ENCODE peak calls at places on chromosomes 16 and 17, in six cellular contexts. S, F, U, Q, P and O are unnamed samples.

GRCh38 chr17:47844230-47844629 is 3.2 kb upstream of the SCRN2 start:
- DNase-seq in S (no peak), F (no peak), U (no peak), Q (no peak), P (no peak), O (no peak)

GRCh38 chr17:51097708-51098446 is 22.8 kb downstream of the SPAG9 start:
- DNase-seq in S (no peak), F (no peak), U (no peak), Q (no peak), P (no peak), O (no peak)

GRCh38 chr17:58344047-58344790 is 7.8 kb downstream of the SUPT4H1 start:
- DNase-seq in S (no peak), F (peak), U (peak), Q (no peak), P (no peak), O (peak)

GRCh38 chr16:85612191-85612800 is 826 bp upstream of the GSE1 start:
- DNase-seq in S (peak), F (no peak), U (no peak), Q (peak), P (peak), O (no peak)

GRCh38 chr16:20620770-20621169 is 44.6 kb upstream of the ACSM2B start:
- DNase-seq in S (no peak), F (no peak), U (no peak), Q (no peak), P (no peak), O (no peak)

GRCh38 chr16:10964891-10965326 is 20.5 kb downstream of the CLEC16A start:
- DNase-seq in S (no peak), F (peak), U (no peak), Q (no peak), P (no peak), O (no peak)

GRCh38 chr17:60165223-60165622 is 15.4 kb downstream of the CA4 start:
- DNase-seq in S (no peak), F (no peak), U (no peak), Q (no peak), P (no peak), O (no peak)

GRCh38 chr17:74873874-74874614 is 1.2 kb upstream of the FDXR start:
- DNase-seq in S (no peak), F (no peak), U (no peak), Q (no peak), P (no peak), O (no peak)

GRCh38 chr17:35709874-35710273 is 21.6 kb upstream of the RASL10B start:
- DNase-seq in S (no peak), F (no peak), U (no peak), Q (no peak), P (no peak), O (no peak)

GRCh38 chr16:75420987-75421819 is 12.1 kb downstream of the CFDP1 start:
- DNase-seq in S (no peak), F (no peak), U (no peak), Q (peak), P (peak), O (no peak)

GRCh38 chr16:4520913-4521312 is 17.7 kb downstream of the CDIP1 start:
- DNase-seq in S (no peak), F (no peak), U (no peak), Q (no peak), P (no peak), O (no peak)

GRCh38 chr16:51321251-51321650 is 170.2 kb upstream of the SALL1 start:
- DNase-seq in S (no peak), F (no peak), U (no peak), Q (no peak), P (no peak), O (no peak)

GRCh38 chr17:64006361-64007088 is 8.4 kb downstream of the PRR29 start:
- DNase-seq in S (no peak), F (no peak), U (no peak), Q (no peak), P (no peak), O (no peak)

GRCh38 chr17:41894791-41895331 is 23.9 kb downstream of the ACLY start:
- DNase-seq in S (peak), F (no peak), U (no peak), Q (peak), P (no peak), O (no peak)

GRCh38 chr17:1829579-1830257 is at the start of the genes RPA1 and SMYD4:
- DNase-seq in S (peak), F (peak), U (peak), Q (peak), P (peak), O (peak)
- H3K4me3 ChIP-seq in S (peak), F (peak), U (peak), Q (peak), P (peak), O (peak)

DNA sequence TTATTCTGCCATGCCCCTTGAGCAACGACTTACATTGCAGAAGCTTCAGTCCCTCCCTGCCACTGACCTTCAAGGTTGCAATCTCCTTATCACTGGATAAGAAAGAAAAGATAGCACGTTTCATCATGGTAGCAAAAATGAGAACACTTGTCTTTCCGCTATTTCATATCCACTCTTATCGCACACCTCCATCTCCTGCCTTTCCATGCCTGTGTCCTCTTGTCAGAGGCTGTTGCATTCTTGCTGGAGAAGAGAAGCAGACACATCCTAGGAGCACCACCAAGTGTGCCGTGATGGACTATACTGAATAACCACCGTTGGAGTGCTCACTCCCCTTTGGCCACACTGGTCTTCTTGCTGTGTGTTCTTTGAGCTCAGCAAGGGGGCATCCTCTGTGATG is 230.6 kb upstream of the IRX3 start:
- DNase-seq in S (no peak), F (no peak), U (no peak), Q (no peak), P (no peak), O (no peak)
- H3K4me3 ChIP-seq in S (no peak), F (no peak), U (no peak), Q (no peak), P (no peak), O (no peak)

DNA sequence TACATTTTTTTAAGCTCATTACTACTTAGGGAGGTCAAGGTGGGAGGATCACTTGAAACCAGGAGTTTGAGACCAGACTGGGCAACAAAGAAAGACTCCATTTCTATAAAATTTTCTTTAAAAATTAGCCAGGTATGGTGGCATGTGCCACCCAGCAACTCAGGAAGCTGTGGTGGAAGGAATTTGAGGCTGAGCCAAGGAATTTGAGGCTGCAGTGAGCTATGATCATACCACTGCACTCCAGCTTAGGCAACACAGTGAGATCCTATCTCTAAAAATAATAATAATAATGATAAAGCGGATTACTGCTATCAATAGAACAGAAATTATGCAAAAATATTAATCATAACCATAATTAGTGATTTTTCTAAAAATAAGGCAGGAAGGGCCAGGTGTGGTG is 170.3 kb downstream of the COPRS start:
- DNase-seq in S (peak), F (no peak), U (no peak), Q (no peak), P (no peak), O (no peak)
- H3K4me3 ChIP-seq in S (no peak), F (no peak), U (no peak), Q (no peak), P (no peak), O (no peak)

GRCh38 chr16:89924925-89925307 is 1.8 kb downstream of the TUBB3 start:
- DNase-seq in S (no peak), F (no peak), U (no peak), Q (no peak), P (no peak), O (no peak)

GRCh38 chr16:89923640-89924297 is 627 bp downstream of the TUBB3 start:
- DNase-seq in S (peak), F (no peak), U (no peak), Q (no peak), P (peak), O (no peak)

GRCh38 chr16:89922884-89923639 is at the start of gene TUBB3:
- DNase-seq in S (peak), F (no peak), U (no peak), Q (no peak), P (peak), O (no peak)

GRCh38 chr16:89925596-89926079 is 2.5 kb downstream of the TUBB3 start:
- DNase-seq in S (no peak), F (no peak), U (no peak), Q (no peak), P (peak), O (no peak)

DNA sequence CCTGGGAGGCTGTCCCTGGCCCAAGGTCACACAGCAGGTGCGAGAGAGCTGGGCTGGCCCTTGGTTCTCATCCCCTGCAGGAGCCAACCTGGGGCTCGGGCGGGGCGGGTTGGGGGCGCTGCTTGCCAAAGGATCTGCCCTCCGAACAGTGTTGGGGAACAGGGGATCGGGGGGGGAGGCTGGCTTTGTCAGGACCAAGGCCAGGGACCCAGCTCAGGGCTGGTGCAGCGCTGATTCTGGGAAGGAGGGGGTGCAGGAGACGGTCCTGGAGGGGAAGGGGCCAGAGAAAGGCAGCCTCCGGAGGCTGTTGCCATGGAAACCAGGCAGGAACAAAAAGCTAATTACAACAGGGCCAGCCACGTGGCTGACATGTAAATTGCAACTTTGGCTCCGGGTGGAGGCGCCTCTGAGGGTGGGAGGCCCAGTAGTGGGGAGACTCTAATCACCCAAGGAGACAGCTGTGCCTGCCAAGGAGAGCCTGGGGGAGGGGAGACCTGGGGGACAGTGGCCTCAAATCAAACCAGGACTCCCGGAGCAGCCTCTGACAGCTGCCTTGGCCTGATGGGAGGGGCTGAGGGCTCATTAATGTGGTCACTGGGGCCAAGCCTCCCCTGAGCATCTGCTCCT is 1.3 kb downstream of the TUBB3 start:
- DNase-seq in S (peak), F (no peak), U (no peak), Q (no peak), P (peak), O (no peak)
- H3K4me3 ChIP-seq in S (peak), F (no peak), U (no peak), Q (no peak), P (peak), O (no peak)

DNA sequence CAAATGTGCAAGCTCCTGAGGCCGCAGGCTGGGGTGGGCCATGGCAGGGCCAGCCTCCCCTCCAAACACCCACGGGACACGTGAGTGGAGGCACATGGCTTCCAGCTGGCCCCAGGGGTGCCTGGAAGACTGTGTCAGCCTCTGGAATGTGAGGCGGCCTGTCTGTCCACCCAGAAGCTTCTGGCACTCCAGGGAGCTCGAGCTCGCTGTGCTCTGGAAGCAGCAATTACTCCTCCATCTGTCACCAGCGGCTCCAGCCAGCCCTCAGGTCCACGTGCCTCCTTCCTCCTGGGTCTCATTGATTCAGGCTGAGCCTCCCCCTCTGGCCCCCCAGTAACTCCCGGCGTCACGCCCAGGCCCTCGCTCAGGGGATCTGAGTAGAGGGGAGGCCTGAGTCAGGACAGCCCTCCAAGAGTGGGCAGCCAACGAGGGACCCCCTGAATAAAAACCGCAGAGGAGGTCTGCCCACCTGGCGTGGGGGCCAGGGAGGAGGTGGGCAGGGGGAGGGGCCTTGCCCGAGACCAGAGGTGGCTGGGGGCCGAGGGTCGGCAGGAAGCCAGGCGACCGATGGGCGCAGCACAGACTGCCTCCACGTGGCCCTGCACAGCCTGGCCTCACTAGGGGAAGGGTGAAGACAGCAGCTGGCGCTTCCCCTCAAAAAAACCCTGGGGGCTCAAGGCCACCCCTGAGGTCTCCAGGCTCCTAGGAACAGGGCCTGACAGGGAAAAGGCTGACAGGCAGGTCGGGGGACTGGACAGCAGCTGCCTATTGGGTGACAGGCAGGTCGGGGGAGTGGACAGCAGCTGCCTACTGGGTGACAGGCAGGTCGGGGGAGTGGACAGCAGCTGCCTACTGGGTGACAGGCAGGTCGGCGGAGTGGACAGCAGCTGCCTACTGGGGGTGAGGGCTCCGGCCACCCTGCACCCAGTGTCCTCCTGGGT is 11.9 kb downstream of the PIEZO1 start:
- DNase-seq in S (peak), F (no peak), U (no peak), Q (no peak), P (peak), O (no peak)
- H3K4me3 ChIP-seq in S (no peak), F (no peak), U (no peak), Q (no peak), P (no peak), O (no peak)

GRCh38 chr17:82332669-82333278 is 792 bp downstream of the SECTM1 start:
- DNase-seq in S (peak), F (no peak), U (no peak), Q (no peak), P (no peak), O (no peak)
- H3K4me3 ChIP-seq in S (peak), F (peak), U (peak), Q (peak), P (peak), O (no peak)

GRCh38 chr16:68088130-68088972 is 3.2 kb downstream of the NFATC3 start:
- DNase-seq in S (no peak), F (no peak), U (no peak), Q (no peak), P (no peak), O (no peak)
- H3K4me3 ChIP-seq in S (no peak), F (peak), U (peak), Q (peak), P (peak), O (no peak)

DNA sequence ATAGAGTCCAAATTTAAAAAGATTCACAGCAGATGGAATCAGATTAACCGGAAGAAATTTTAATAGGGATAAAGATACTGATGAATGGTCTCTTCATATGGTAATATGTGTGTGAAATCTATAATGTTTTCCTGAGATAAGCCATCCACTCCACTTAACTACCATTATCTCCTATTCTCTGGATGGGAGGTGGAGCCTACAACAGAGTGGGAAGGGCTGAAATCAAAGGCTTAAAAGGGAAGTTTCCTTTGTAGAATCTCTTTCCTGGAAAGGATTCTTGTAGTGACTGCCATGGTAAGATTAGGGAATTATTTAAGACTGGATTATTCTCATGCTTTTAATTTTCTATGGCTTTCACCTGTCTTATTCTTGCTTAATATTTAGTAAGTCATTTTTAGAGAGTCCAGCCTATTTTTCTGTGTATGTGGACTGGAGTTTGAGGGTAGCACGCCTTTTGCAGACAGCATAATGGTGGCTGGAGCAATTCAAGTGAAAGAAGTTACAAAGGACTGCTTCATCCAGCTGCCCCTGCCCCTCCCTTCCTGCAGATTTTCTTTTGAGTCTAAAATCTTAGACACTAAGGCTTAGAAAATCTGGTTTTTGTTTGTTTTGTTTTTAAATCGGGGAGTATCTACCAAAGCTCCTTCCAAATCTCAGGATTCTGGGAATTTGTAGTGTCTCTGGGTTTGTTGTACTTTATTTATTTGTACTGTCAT is 26.5 kb downstream of the KAT7 start:
- DNase-seq in S (no peak), F (no peak), U (no peak), Q (no peak), P (peak), O (no peak)
- H3K4me3 ChIP-seq in S (no peak), F (no peak), U (no peak), Q (no peak), P (peak), O (no peak)

DNA sequence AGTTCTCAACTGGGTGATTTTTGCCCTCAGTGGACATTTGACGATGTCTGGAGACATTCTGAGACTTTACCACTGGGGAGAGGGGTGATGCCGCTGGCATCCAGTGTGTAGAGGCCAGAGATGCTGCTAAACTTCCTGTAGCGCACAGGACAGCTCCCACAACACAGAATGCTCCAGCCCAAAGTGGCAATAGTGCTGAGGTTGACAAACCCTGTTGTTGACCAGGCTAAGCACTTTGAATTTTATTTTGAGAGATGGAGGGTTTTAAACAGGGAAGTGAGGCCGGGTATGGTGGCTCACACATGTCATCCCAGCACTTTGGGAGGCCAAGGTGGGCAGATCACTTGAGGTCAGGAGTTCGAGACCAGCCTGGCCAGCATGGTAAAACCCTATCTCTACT is 44.0 kb downstream of the SYT17 start:
- DNase-seq in S (no peak), F (no peak), U (no peak), Q (no peak), P (no peak), O (no peak)
- H3K4me3 ChIP-seq in S (no peak), F (no peak), U (no peak), Q (no peak), P (no peak), O (no peak)